ENCODE peak calls at places on chromosomes 16 and 17, in four cellular contexts. One of them, this sample, is unnamed.
A peak's percentile ranks its signal among the peaks of the same experiment; 100 is the strongest.

GRCh38 chr17:80367510-80367909 is 47.5 kb upstream of the ENDOV start:
- DNase-seq in uterus: no peak
- DNase-seq in heart right ventricle: no peak
- DNase-seq in fibroblast of lung: no peak
- DNase-seq in this sample: peak; percentile 30

GRCh38 chr17:14211778-14212177 is 24.9 kb downstream of the CDRT15 start:
- DNase-seq in uterus: peak; percentile 27
- DNase-seq in heart right ventricle: no peak
- DNase-seq in fibroblast of lung: no peak
- DNase-seq in this sample: no peak

GRCh38 chr17:57350266-57350665 is 93.9 kb downstream of the MSI2 start:
- DNase-seq in uterus: no peak
- DNase-seq in heart right ventricle: peak; percentile 49
- DNase-seq in fibroblast of lung: no peak
- DNase-seq in this sample: no peak

GRCh38 chr16:51144203-51144602 is 6.9 kb downstream of the SALL1 start:
- DNase-seq in uterus: no peak
- DNase-seq in heart right ventricle: no peak
- DNase-seq in fibroblast of lung: peak; percentile 42
- DNase-seq in this sample: no peak

GRCh38 chr17:39642675-39643074 is 5.7 kb downstream of the STARD3 start:
- DNase-seq in uterus: no peak
- DNase-seq in heart right ventricle: no peak
- DNase-seq in fibroblast of lung: no peak
- DNase-seq in this sample: no peak

GRCh38 chr16:56988948-56989945 is at the start of gene NLRC5:
- DNase-seq in uterus: peak; percentile 82
- DNase-seq in heart right ventricle: peak; percentile 86
- DNase-seq in fibroblast of lung: peak; percentile 80
- DNase-seq in this sample: peak; percentile 94

GRCh38 chr16:22813223-22813945 is 578 bp upstream of the HS3ST2 start:
- DNase-seq in uterus: no peak
- DNase-seq in heart right ventricle: peak; percentile 31
- DNase-seq in fibroblast of lung: peak; percentile 16
- DNase-seq in this sample: peak; percentile 60

GRCh38 chr17:74281799-74282198 is 7.8 kb downstream of the DNAI2 start:
- DNase-seq in uterus: no peak
- DNase-seq in heart right ventricle: no peak
- DNase-seq in fibroblast of lung: no peak
- DNase-seq in this sample: no peak

GRCh38 chr17:58378895-58379824 is 27.2 kb upstream of the SUPT4H1 start:
- DNase-seq in uterus: no peak
- DNase-seq in heart right ventricle: no peak
- DNase-seq in fibroblast of lung: no peak
- DNase-seq in this sample: no peak

GRCh38 chr17:35057332-35057915 is 6.1 kb downstream of the RFFL start:
- DNase-seq in uterus: no peak
- DNase-seq in heart right ventricle: no peak
- DNase-seq in fibroblast of lung: no peak
- DNase-seq in this sample: no peak

GRCh38 chr17:28698253-28698941 is 13.3 kb downstream of the PROCA1 start:
- DNase-seq in uterus: no peak
- DNase-seq in heart right ventricle: no peak
- DNase-seq in fibroblast of lung: no peak
- DNase-seq in this sample: no peak

GRCh38 chr17:5843366-5844026 is 226.7 kb upstream of the WSCD1 start:
- DNase-seq in uterus: no peak
- DNase-seq in heart right ventricle: no peak
- DNase-seq in fibroblast of lung: no peak
- DNase-seq in this sample: no peak

GRCh38 chr17:69357701-69358100 is 30.8 kb upstream of the ABCA5 start:
- DNase-seq in uterus: no peak
- DNase-seq in heart right ventricle: no peak
- DNase-seq in fibroblast of lung: no peak
- DNase-seq in this sample: no peak

GRCh38 chr16:13795131-13795530 is 124.8 kb upstream of the ERCC4 start:
- DNase-seq in uterus: no peak
- DNase-seq in heart right ventricle: peak; percentile 25
- DNase-seq in fibroblast of lung: no peak
- DNase-seq in this sample: no peak

GRCh38 chr16:35552763-35553162 is 2093.4 kb downstream of the TP53TG3F start:
- DNase-seq in uterus: no peak
- DNase-seq in heart right ventricle: no peak
- DNase-seq in fibroblast of lung: no peak
- DNase-seq in this sample: no peak

GRCh38 chr17:15946611-15947120 is 1.7 kb downstream of the ADORA2B start:
- DNase-seq in uterus: no peak
- DNase-seq in heart right ventricle: no peak
- DNase-seq in fibroblast of lung: peak; percentile 50
- DNase-seq in this sample: no peak

GRCh38 chr16:86566966-86567700 is 504 bp downstream of the FOXC2 start:
- DNase-seq in uterus: no peak
- DNase-seq in heart right ventricle: no peak
- DNase-seq in fibroblast of lung: peak; percentile 82
- DNase-seq in this sample: peak; percentile 61

GRCh38 chr17:30235386-30236296 is at the start of gene SLC6A4:
- DNase-seq in uterus: no peak
- DNase-seq in heart right ventricle: no peak
- DNase-seq in fibroblast of lung: no peak
- DNase-seq in this sample: no peak

GRCh38 chr17:79204261-79204660 is 129.6 kb downstream of the ENGASE start:
- DNase-seq in uterus: no peak
- DNase-seq in heart right ventricle: no peak
- DNase-seq in fibroblast of lung: no peak
- DNase-seq in this sample: no peak

GRCh38 chr17:2020721-2021120 is 4.4 kb downstream of the RTN4RL1 start:
- DNase-seq in uterus: no peak
- DNase-seq in heart right ventricle: peak; percentile 46
- DNase-seq in fibroblast of lung: no peak
- DNase-seq in this sample: no peak

GRCh38 chr17:55540414-55541091 is 29.3 kb upstream of the SMIM36 start:
- DNase-seq in uterus: no peak
- DNase-seq in heart right ventricle: no peak
- DNase-seq in fibroblast of lung: peak; percentile 81
- DNase-seq in this sample: no peak

GRCh38 chr17:68290955-68291835 is at the start of the genes ARSG and SLC16A6:
- DNase-seq in uterus: peak; percentile 48
- DNase-seq in heart right ventricle: peak; percentile 33
- DNase-seq in fibroblast of lung: peak; percentile 56
- DNase-seq in this sample: peak; percentile 80

GRCh38 chr17:68834328-68834836 is 120.8 kb downstream of the ABCA8 start:
- DNase-seq in uterus: no peak
- DNase-seq in heart right ventricle: no peak
- DNase-seq in fibroblast of lung: no peak
- DNase-seq in this sample: no peak

GRCh38 chr17:59848385-59848668 is 44.4 kb downstream of the TUBD1 start:
- DNase-seq in uterus: no peak
- DNase-seq in heart right ventricle: no peak
- DNase-seq in fibroblast of lung: no peak
- DNase-seq in this sample: no peak

GRCh38 chr17:57644311-57644710 is 100.8 kb downstream of the CCDC182 start:
- DNase-seq in uterus: no peak
- DNase-seq in heart right ventricle: no peak
- DNase-seq in fibroblast of lung: no peak
- DNase-seq in this sample: no peak

GRCh38 chr17:62617894-62618472 is 9.5 kb upstream of the MRC2 start:
- DNase-seq in uterus: no peak
- DNase-seq in heart right ventricle: no peak
- DNase-seq in fibroblast of lung: peak; percentile 38
- DNase-seq in this sample: no peak

GRCh38 chr17:16872836-16873653 is 98.9 kb downstream of the TNFRSF13B start:
- DNase-seq in uterus: peak; percentile 13
- DNase-seq in heart right ventricle: no peak
- DNase-seq in fibroblast of lung: no peak
- DNase-seq in this sample: no peak

GRCh38 chr17:75856062-75856681 is 1.0 kb upstream of the WBP2 start:
- DNase-seq in uterus: no peak
- DNase-seq in heart right ventricle: no peak
- DNase-seq in fibroblast of lung: no peak
- DNase-seq in this sample: peak; percentile 85

GRCh38 chr17:51115179-51115578 is 5.5 kb downstream of the SPAG9 start:
- DNase-seq in uterus: no peak
- DNase-seq in heart right ventricle: no peak
- DNase-seq in fibroblast of lung: no peak
- DNase-seq in this sample: no peak

GRCh38 chr17:83101805-83102480 is 22.5 kb downstream of the METRNL start:
- DNase-seq in uterus: no peak
- DNase-seq in heart right ventricle: no peak
- DNase-seq in fibroblast of lung: no peak
- DNase-seq in this sample: peak; percentile 72

GRCh38 chr17:79954281-79955166 is 81.1 kb downstream of the TBC1D16 start:
- DNase-seq in uterus: peak; percentile 10
- DNase-seq in heart right ventricle: no peak
- DNase-seq in fibroblast of lung: no peak
- DNase-seq in this sample: no peak

GRCh38 chr17:50114849-50115357 is 15.1 kb downstream of the SAMD14 start:
- DNase-seq in uterus: no peak
- DNase-seq in heart right ventricle: no peak
- DNase-seq in fibroblast of lung: peak; percentile 56
- DNase-seq in this sample: no peak

GRCh38 chr17:64045176-64045575 is 24.7 kb upstream of the ICAM2 start:
- DNase-seq in uterus: no peak
- DNase-seq in heart right ventricle: no peak
- DNase-seq in fibroblast of lung: no peak
- DNase-seq in this sample: no peak
- H3K4me1 ChIP-seq in uterus: no peaks in the 10 kb centered on the region
- H3K4me1 ChIP-seq in heart right ventricle: no peaks in the 10 kb centered on the region
- H3K4me1 ChIP-seq in fibroblast of lung: no peaks in the 10 kb centered on the region
- H3K4me1 ChIP-seq in this sample: no peaks in the 10 kb centered on the region

DNA sequence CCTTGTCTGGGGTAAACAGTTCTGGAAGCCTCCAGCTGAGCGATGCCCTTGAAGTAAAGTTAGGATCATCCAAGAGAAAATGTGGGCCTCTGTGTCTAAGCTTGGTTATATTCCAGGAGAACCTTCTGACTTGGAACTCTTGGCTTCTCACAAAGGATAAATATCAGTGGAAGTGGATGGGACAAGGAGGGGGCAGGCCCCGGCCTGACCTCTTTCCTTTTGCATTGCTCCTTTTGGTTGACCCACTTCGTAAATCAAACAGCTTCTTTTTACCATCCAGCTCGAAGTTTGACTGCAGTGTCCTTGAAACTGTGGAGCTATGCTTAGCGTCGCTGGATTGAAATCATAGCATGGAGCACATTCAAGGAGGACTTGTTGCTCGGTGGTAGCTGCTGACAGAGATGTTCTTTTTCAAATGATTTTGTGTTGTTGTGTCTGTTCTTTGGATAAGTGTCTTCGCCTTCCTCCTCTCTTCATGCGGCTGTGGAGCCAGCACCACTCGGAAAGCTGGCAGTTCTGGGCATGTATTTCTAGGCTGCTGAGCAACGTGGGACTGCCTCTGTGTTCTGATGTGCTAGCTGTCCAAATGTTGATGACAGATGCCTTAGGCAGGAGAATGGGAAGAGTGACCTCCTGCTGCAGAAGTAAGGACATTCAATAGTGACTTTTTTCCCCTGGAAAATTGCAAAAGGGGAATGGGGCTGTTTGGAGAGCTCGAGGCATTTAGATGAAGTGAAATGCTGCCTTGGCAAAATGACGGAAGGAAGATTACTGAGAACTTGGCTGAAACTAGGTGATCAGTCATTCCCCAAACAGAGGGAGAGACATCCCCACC is 4.5 kb downstream of the MINK1 start:
- DNase-seq in uterus: no peak
- DNase-seq in heart right ventricle: peak; percentile 42
- DNase-seq in fibroblast of lung: no peak
- DNase-seq in this sample: no peak
- H3K4me1 ChIP-seq in uterus: peaks cover 4% of the 10 kb centered on the region
- H3K4me1 ChIP-seq in heart right ventricle: peaks cover 41% of the 10 kb centered on the region
- H3K4me1 ChIP-seq in fibroblast of lung: peaks cover 8% of the 10 kb centered on the region
- H3K4me1 ChIP-seq in this sample: no peaks in the 10 kb centered on the region

GRCh38 chr16:89357055-89357454 is 133.3 kb downstream of the ANKRD11 start:
- DNase-seq in uterus: no peak
- DNase-seq in heart right ventricle: no peak
- DNase-seq in fibroblast of lung: no peak
- DNase-seq in this sample: peak; percentile 45

GRCh38 chr16:89357460-89357859 is 132.9 kb downstream of the ANKRD11 start:
- DNase-seq in uterus: no peak
- DNase-seq in heart right ventricle: peak; percentile 68
- DNase-seq in fibroblast of lung: no peak
- DNase-seq in this sample: peak; percentile 69

GRCh38 chr16:89354325-89354724 is 136.0 kb downstream of the ANKRD11 start:
- DNase-seq in uterus: no peak
- DNase-seq in heart right ventricle: no peak
- DNase-seq in fibroblast of lung: no peak
- DNase-seq in this sample: no peak

GRCh38 chr16:89355686-89356085 is 134.7 kb downstream of the ANKRD11 start:
- DNase-seq in uterus: no peak
- DNase-seq in heart right ventricle: no peak
- DNase-seq in fibroblast of lung: no peak
- DNase-seq in this sample: peak; percentile 48

DNA sequence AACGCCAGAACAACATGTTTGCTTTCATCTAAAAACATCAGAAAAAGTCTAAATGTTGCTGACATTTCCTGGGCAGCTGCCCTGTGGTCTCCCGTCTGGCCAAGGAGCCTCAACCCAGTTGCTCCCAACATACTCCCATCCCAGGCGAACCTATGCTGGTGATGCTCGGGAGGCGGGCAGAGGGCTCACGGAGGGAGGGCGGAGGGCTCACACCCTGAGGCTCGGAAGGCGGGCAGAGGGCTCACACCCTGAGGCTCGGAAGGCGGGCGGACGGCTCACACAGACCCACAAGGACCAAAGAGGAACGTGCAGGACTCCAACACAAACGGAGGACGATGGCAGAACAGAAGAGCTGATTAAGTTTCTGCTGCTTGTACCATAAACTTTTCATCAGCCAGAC is 135.3 kb downstream of the ANKRD11 start:
- DNase-seq in uterus: no peak
- DNase-seq in heart right ventricle: no peak
- DNase-seq in fibroblast of lung: no peak
- DNase-seq in this sample: peak; percentile 75
- H3K4me1 ChIP-seq in uterus: peaks cover 6% of the 10 kb centered on the region
- H3K4me1 ChIP-seq in heart right ventricle: peaks cover 63% of the 10 kb centered on the region
- H3K4me1 ChIP-seq in fibroblast of lung: peaks cover 11% of the 10 kb centered on the region
- H3K4me1 ChIP-seq in this sample: no peaks in the 10 kb centered on the region

DNA sequence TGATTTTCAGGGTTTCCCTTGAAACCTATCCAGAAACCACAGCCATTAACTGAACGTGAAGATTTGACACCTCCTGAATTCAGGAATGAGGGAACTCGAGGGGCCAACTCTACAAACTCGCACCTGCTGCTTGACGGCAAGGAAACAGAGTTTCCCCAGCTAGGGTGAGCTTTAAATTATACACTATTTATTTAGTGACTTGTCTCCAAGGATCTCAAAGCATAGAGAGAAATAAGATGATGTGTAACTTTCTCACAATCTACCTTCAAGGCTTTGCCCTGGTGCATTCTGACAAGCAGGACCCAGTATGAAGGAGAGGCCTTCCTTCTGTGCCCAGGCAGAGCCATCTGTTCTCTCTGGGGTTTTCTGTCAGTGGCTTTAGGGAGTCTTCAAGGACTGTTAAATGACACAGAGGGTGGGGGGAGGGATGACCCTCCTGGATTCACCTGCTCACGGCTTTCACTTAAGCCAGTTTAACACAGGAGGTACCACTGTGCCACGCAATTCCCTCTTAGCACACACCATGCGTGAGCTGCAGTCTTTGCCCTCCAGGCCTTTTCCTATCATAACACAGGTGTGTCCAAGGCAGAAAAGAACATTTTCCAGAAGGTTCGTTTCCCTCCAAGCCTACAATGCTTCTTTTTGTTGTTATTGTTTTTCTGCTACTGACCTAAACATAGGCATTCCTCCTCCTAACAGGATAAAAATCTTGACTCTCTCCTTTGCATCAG is 1.3 kb downstream of the ZFHX3 start:
- DNase-seq in uterus: no peak
- DNase-seq in heart right ventricle: no peak
- DNase-seq in fibroblast of lung: no peak
- DNase-seq in this sample: no peak
- H3K4me1 ChIP-seq in uterus: peaks cover 20% of the 10 kb centered on the region
- H3K4me1 ChIP-seq in heart right ventricle: peaks cover 22% of the 10 kb centered on the region
- H3K4me1 ChIP-seq in fibroblast of lung: peaks cover 35% of the 10 kb centered on the region
- H3K4me1 ChIP-seq in this sample: peaks cover 5% of the 10 kb centered on the region